ENCODE peak calls at places on chromosomes 13 and 19, in nine cellular contexts. G is coronary artery, D is H9, S is mesothelial cell of epicardium, N is brain microvascular endothelial cell, Z is chondrocyte, M is stomach, P is colonic mucosa, T is uterus. E is an unnamed sample.

GRCh38 chr19:5691205-5691929 is 1.3 kb downstream of the RPL36 start:
- DNase-seq in G (no peak), D (peak; percentile 37), S (no peak), N (no peak), Z (no peak), M (peak; percentile 66), P (peak; percentile 85), T (peak; percentile 68), E (peak; percentile 79)

GRCh38 chr13:111975539-111976473 is 91.1 kb upstream of the SOX1 start:
- DNase-seq in G (no peak), D (no peak), S (no peak), N (no peak), Z (no peak), M (no peak), P (no peak), T (no peak), E (no peak)

GRCh38 chr19:31574251-31574973 is 225.2 kb upstream of the TSHZ3 start:
- DNase-seq in G (peak; percentile 22), D (no peak), S (no peak), N (no peak), Z (no peak), M (no peak), P (no peak), T (no peak), E (no peak)

GRCh38 chr13:77067519-77067918 is 40.6 kb upstream of the FBXL3 start:
- DNase-seq in G (no peak), D (no peak), S (no peak), N (no peak), Z (no peak), M (no peak), P (no peak), T (no peak), E (no peak)

GRCh38 chr19:55316646-55317045 is 8.5 kb downstream of the TMEM150B start:
- DNase-seq in G (no peak), D (peak; percentile 37), S (no peak), N (no peak), Z (no peak), M (no peak), P (no peak), T (no peak), E (no peak)

GRCh38 chr13:97241761-97242160 is 19.6 kb downstream of the MBNL2 start:
- DNase-seq in G (no peak), D (no peak), S (no peak), N (no peak), Z (no peak), M (no peak), P (no peak), T (no peak), E (no peak)

GRCh38 chr13:101144808-101145419 is 271.4 kb downstream of the NALCN start:
- DNase-seq in G (no peak), D (no peak), S (no peak), N (peak; percentile 22), Z (no peak), M (no peak), P (no peak), T (no peak), E (peak; percentile 79)

GRCh38 chr13:25783480-25784081 is 268.2 kb downstream of the SHISA2 start:
- DNase-seq in G (no peak), D (no peak), S (no peak), N (no peak), Z (no peak), M (no peak), P (no peak), T (no peak), E (no peak)

GRCh38 chr13:100280681-100281080 is 191.8 kb downstream of the PCCA start:
- DNase-seq in G (no peak), D (no peak), S (no peak), N (peak; percentile 12), Z (no peak), M (no peak), P (no peak), T (no peak), E (no peak)

GRCh38 chr19:5891938-5892771 is 11.4 kb downstream of the NDUFA11 start:
- DNase-seq in G (no peak), D (peak; percentile 61), S (no peak), N (peak; percentile 18), Z (no peak), M (peak; percentile 33), P (peak; percentile 48), T (no peak), E (peak; percentile 57)

GRCh38 chr19:3818479-3818878 is 32.3 kb upstream of the MATK start:
- DNase-seq in G (no peak), D (no peak), S (no peak), N (peak; percentile 65), Z (no peak), M (no peak), P (no peak), T (no peak), E (peak; percentile 60)

GRCh38 chr13:34863360-34864135 is 78.5 kb upstream of the NBEA start:
- DNase-seq in G (no peak), D (no peak), S (no peak), N (peak; percentile 82), Z (no peak), M (no peak), P (no peak), T (no peak), E (peak; percentile 79)

GRCh38 chr19:5542665-5543064 is 25.1 kb downstream of the TINCR start:
- DNase-seq in G (no peak), D (no peak), S (no peak), N (no peak), Z (no peak), M (no peak), P (no peak), T (no peak), E (peak; percentile 9)

GRCh38 chr13:113138792-113139551 is 16.4 kb downstream of the F10 start:
- DNase-seq in G (peak; percentile 26), D (peak; percentile 18), S (no peak), N (no peak), Z (no peak), M (peak; percentile 22), P (no peak), T (no peak), E (no peak)

DNA sequence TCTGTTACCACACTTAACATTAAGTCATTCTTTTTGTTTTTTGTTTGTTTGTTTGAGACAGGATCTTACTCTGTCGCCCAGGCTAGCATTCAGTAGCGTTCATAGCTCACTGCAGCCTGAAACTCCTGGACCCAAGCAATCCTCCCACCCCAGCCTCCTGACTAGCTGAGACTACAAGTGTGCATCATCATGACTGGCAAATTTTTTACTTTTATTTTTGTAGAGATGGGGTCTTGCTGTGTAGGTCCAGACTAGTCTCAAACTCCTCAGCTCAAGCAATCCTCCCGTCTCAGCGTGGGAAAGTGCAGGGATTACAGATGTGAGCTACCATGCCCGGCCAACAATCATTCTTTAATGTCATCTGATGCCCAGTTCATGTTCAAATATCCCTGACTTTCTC is 3.3 kb downstream of the ALDH16A1 start:
- DNase-seq in G (no peak), D (no peak), S (no peak), N (no peak), Z (no peak), M (no peak), P (no peak), T (no peak), E (peak; percentile 71)
- TF ChIP-seq CTCF in G (no peak), D (no peak), S (no peak), N (no peak), Z (no peak), M (no peak), P (no peak), T (no peak), E (no peak)

GRCh38 chr13:104805346-104805745 is 1730.1 kb downstream of the EFNB2 start:
- DNase-seq in G (no peak), D (no peak), S (no peak), N (no peak), Z (no peak), M (no peak), P (no peak), T (no peak), E (no peak)

GRCh38 chr13:104809483-104809882 is 1726.0 kb downstream of the EFNB2 start:
- DNase-seq in G (no peak), D (no peak), S (no peak), N (peak; percentile 44), Z (no peak), M (no peak), P (no peak), T (no peak), E (no peak)

GRCh38 chr13:104810242-104810641 is 1725.2 kb downstream of the EFNB2 start:
- DNase-seq in G (no peak), D (no peak), S (no peak), N (no peak), Z (no peak), M (no peak), P (no peak), T (no peak), E (no peak)
- TF ChIP-seq CTCF in G (no peak), D (no peak), S (no peak), N (no peak), Z (no peak), M (no peak), P (no peak), T (no peak), E (no peak)

GRCh38 chr19:39407644-39408391 is 1.2 kb downstream of the ZFP36 start:
- DNase-seq in G (peak; percentile 80), D (no peak), S (no peak), N (no peak), Z (no peak), M (peak; percentile 76), P (peak; percentile 54), T (peak; percentile 50), E (peak; percentile 33)
- TF ChIP-seq CTCF in G (no peak), D (no peak), S (no peak), N (no peak), Z (no peak), M (no peak), P (no peak), T (no peak), E (no peak)

DNA sequence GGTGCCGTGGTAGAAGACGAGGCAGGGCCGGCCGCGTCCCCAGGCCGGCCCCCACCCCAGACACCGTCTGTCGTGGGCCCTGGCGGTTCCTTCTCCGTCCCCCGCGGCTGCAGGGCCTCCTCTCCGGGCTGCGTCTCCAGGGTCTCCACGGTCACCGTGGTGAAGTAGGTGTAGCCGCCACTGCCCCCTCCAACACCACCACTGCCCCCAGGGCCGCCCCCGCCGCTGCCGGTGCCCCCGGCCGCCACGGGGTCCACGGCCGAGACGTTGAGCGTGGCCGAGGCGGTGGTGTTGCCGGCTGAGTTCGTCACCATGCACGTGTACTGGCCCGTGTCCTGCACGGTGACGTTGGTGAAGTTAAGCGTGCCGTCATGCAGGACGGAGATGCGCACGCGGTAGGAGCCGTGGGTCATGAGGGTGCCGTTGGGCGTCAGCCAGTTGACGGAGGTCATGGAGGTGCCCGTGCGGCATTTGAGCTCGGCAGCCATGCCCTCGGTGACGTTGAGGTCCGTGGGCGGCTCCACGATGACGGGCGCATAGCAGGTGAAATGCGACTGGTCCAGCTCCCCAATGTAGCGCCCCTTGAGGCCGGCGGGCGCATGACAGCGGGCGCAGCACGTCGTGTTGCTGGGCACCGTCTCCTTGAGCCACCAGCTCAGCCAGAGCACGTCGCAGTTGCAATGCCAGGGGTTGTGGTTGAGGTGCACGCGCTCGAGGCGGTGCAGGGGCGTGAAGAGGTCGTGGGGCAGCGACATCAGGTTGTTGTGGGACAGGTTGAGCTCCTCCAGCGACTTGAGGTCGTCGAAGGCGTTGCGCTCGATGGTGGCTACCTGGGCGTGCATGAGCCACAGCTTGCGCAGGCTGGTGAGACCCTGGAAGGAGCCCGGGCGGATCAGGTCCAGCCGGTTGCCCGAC is 4.6 kb upstream of the ASPDH start:
- DNase-seq in G (no peak), D (peak; percentile 69), S (no peak), N (no peak), Z (peak; percentile 94), M (no peak), P (no peak), T (no peak), E (no peak)
- TF ChIP-seq CTCF in G (no peak), D (peak; percentile 74), S (peak; percentile 42), N (no peak), Z (peak; percentile 25), M (no peak), P (no peak), T (no peak), E (no peak)

GRCh38 chr19:57465680-57466381 is 8.9 kb upstream of the VN1R1 start:
- DNase-seq in G (no peak), D (no peak), S (no peak), N (no peak), Z (no peak), M (no peak), P (no peak), T (no peak), E (peak; percentile 36)
- TF ChIP-seq CTCF in G (no peak), D (peak; percentile 76), S (no peak), N (peak; percentile 53), Z (peak; percentile 41), M (no peak), P (peak; percentile 12), T (no peak), E (peak; percentile 67)

E was measured in cardiac fibroblast.